ENCODE peak calls at places on chromosomes 3 and 15, in eight cellular contexts. H is Panc1, E is fibroblast of pulmonary artery, T is adrenal gland, Q is heart left ventricle, V is neural progenitor cell, X is OCI-LY7, Y is stomach. D is an unnamed sample.

GRCh38 chr3:147385059-147386012 is 21.0 kb downstream of the ZIC4 start:
- DNase-seq in H (no peak), E (no peak), T (no peak), Q (no peak), V (no peak), X (no peak), Y (no peak), D (no peak)

GRCh38 chr3:143924522-143925381 is 46.9 kb upstream of the DIPK2A start:
- DNase-seq in H (no peak), E (no peak), T (no peak), Q (no peak), V (no peak), X (peak), Y (no peak), D (no peak)

GRCh38 chr3:4334548-4334947 is 31.4 kb downstream of the SETMAR start:
- DNase-seq in H (no peak), E (no peak), T (no peak), Q (no peak), V (no peak), X (no peak), Y (no peak), D (no peak)

GRCh38 chr3:190492966-190493365 is 20.9 kb upstream of the IL1RAP start:
- DNase-seq in H (no peak), E (no peak), T (no peak), Q (no peak), V (peak), X (no peak), Y (no peak), D (no peak)

GRCh38 chr15:76987896-76988860 is 6.7 kb upstream of the PSTPIP1 start:
- DNase-seq in H (no peak), E (no peak), T (peak), Q (peak), V (no peak), X (peak), Y (no peak), D (peak)

GRCh38 chr3:131591394-131591990 is 88.7 kb upstream of the MRPL3 start:
- DNase-seq in H (no peak), E (peak), T (peak), Q (no peak), V (peak), X (no peak), Y (no peak), D (peak)

GRCh38 chr3:50592568-50592967 is 19.0 kb downstream of the CISH start:
- DNase-seq in H (no peak), E (no peak), T (no peak), Q (peak), V (no peak), X (no peak), Y (no peak), D (no peak)

GRCh38 chr15:33242669-33243191 is 48.2 kb upstream of the FMN1 start:
- DNase-seq in H (no peak), E (peak), T (no peak), Q (no peak), V (peak), X (peak), Y (no peak), D (peak)

GRCh38 chr3:43852066-43852465 is 161.3 kb downstream of the ABHD5 start:
- DNase-seq in H (no peak), E (no peak), T (no peak), Q (no peak), V (peak), X (no peak), Y (no peak), D (peak)

GRCh38 chr3:147130461-147130860 is 275.9 kb downstream of the ZIC4 start:
- DNase-seq in H (no peak), E (peak), T (no peak), Q (no peak), V (no peak), X (no peak), Y (no peak), D (peak)

GRCh38 chr15:58043192-58043903 is 22.2 kb downstream of the ALDH1A2 start:
- DNase-seq in H (peak), E (peak), T (peak), Q (peak), V (peak), X (peak), Y (peak), D (peak)

DNA sequence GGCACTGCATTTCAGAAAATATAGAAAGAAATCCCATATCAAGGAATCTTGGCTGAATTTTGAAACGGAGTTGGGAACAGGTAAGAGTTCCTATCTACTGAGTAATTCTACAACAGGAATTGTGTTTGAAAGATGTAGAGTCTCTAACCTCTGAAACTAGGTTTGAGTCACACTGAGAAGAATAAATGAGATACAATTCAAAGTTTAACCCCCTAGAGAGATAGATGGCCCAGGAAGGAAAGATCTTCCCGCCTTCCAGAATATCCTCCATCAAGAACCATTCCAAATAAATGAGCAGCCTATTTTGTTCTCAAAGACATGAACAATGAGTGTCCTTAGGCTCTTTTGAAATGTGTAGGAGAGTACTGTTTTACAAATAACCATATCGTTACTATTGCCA is 2.9 kb upstream of the ANP32A start:
- DNase-seq in H (no peak), E (no peak), T (no peak), Q (no peak), V (no peak), X (no peak), Y (no peak), D (no peak)
- H3K4me3 ChIP-seq in H (no peak), E (no peak), T (no peak), Q (no peak), V (no peak), X (no peak), Y (no peak), D (no peak)

GRCh38 chr15:64847448-64847847 is 5.7 kb downstream of the PLEKHO2 start:
- DNase-seq in H (no peak), E (no peak), T (no peak), Q (no peak), V (no peak), X (no peak), Y (no peak), D (no peak)
- TF ChIP-seq CTCF in H (no peak), E (no peak), T (no peak), Q (no peak), V (no peak), X (no peak), Y (no peak), D (no peak)

GRCh38 chr3:15861163-15861562 is 63.4 kb upstream of the ANKRD28 start:
- DNase-seq in H (no peak), E (no peak), T (no peak), Q (no peak), V (no peak), X (no peak), Y (no peak), D (no peak)
- H3K4me3 ChIP-seq in H (peak), E (no peak), T (no peak), Q (peak), V (peak), X (peak), Y (no peak), D (no peak)

GRCh38 chr15:99146661-99147060 is 41.8 kb downstream of the SYNM start:
- DNase-seq in H (no peak), E (no peak), T (no peak), Q (no peak), V (no peak), X (no peak), Y (no peak), D (no peak)
- TF ChIP-seq CTCF in H (no peak), E (no peak), T (no peak), Q (no peak), V (no peak), X (no peak), Y (no peak), D (no peak)